ENCODE peak calls at places on chromosomes 16 and 17, in eight cellular contexts. One of them, this sample, is unnamed.

GRCh38 chr17:29136998-29137730 is 43.0 kb downstream of the MYO18A start:
- DNase-seq in COR-L47: no peak
- DNase-seq in Right ventricle myocardium superior: no peak
- DNase-seq in T-cell: no peak
- DNase-seq in SK-MEL-5: no peak
- DNase-seq in NCI-H460: no peak
- DNase-seq in transverse colon: no peak
- DNase-seq in GM04504: no peak
- DNase-seq in this sample: no peak

GRCh38 chr17:19579867-19580565 is 46.4 kb downstream of the SLC47A1 start:
- DNase-seq in COR-L47: no peak
- DNase-seq in Right ventricle myocardium superior: peak; percentile 49
- DNase-seq in T-cell: no peak
- DNase-seq in SK-MEL-5: no peak
- DNase-seq in NCI-H460: no peak
- DNase-seq in transverse colon: no peak
- DNase-seq in GM04504: no peak
- DNase-seq in this sample: no peak

GRCh38 chr16:26614102-26614864 is 452.4 kb upstream of the C16orf82 start:
- DNase-seq in COR-L47: no peak
- DNase-seq in Right ventricle myocardium superior: no peak
- DNase-seq in T-cell: no peak
- DNase-seq in SK-MEL-5: no peak
- DNase-seq in NCI-H460: no peak
- DNase-seq in transverse colon: no peak
- DNase-seq in GM04504: no peak
- DNase-seq in this sample: no peak

GRCh38 chr17:5838661-5839300 is 231.4 kb upstream of the WSCD1 start:
- DNase-seq in COR-L47: no peak
- DNase-seq in Right ventricle myocardium superior: no peak
- DNase-seq in T-cell: no peak
- DNase-seq in SK-MEL-5: no peak
- DNase-seq in NCI-H460: no peak
- DNase-seq in transverse colon: no peak
- DNase-seq in GM04504: no peak
- DNase-seq in this sample: no peak

GRCh38 chr16:49920397-49920796 is 64.5 kb upstream of the ZNF423 start:
- DNase-seq in COR-L47: no peak
- DNase-seq in Right ventricle myocardium superior: no peak
- DNase-seq in T-cell: no peak
- DNase-seq in SK-MEL-5: no peak
- DNase-seq in NCI-H460: no peak
- DNase-seq in transverse colon: no peak
- DNase-seq in GM04504: no peak
- DNase-seq in this sample: no peak

GRCh38 chr16:88013091-88013609 is 61.9 kb downstream of the BANP start:
- DNase-seq in COR-L47: no peak
- DNase-seq in Right ventricle myocardium superior: no peak
- DNase-seq in T-cell: no peak
- DNase-seq in SK-MEL-5: no peak
- DNase-seq in NCI-H460: peak; percentile 13
- DNase-seq in transverse colon: peak; percentile 85
- DNase-seq in GM04504: no peak
- DNase-seq in this sample: no peak

GRCh38 chr17:17104494-17104893 is 62.2 kb downstream of the MPRIP start:
- DNase-seq in COR-L47: no peak
- DNase-seq in Right ventricle myocardium superior: no peak
- DNase-seq in T-cell: no peak
- DNase-seq in SK-MEL-5: no peak
- DNase-seq in NCI-H460: no peak
- DNase-seq in transverse colon: no peak
- DNase-seq in GM04504: no peak
- DNase-seq in this sample: no peak

GRCh38 chr16:23640669-23640958 is 496 bp downstream of the PALB2 start:
- DNase-seq in COR-L47: no peak
- DNase-seq in Right ventricle myocardium superior: no peak
- DNase-seq in T-cell: no peak
- DNase-seq in SK-MEL-5: peak; percentile 9
- DNase-seq in NCI-H460: no peak
- DNase-seq in transverse colon: no peak
- DNase-seq in GM04504: no peak
- DNase-seq in this sample: no peak

GRCh38 chr17:46915596-46915995 is 7.4 kb upstream of the GOSR2 start:
- DNase-seq in COR-L47: no peak
- DNase-seq in Right ventricle myocardium superior: no peak
- DNase-seq in T-cell: no peak
- DNase-seq in SK-MEL-5: no peak
- DNase-seq in NCI-H460: no peak
- DNase-seq in transverse colon: no peak
- DNase-seq in GM04504: no peak
- DNase-seq in this sample: no peak

GRCh38 chr17:6043405-6043804 is 26.8 kb upstream of the WSCD1 start:
- DNase-seq in COR-L47: no peak
- DNase-seq in Right ventricle myocardium superior: no peak
- DNase-seq in T-cell: no peak
- DNase-seq in SK-MEL-5: no peak
- DNase-seq in NCI-H460: no peak
- DNase-seq in transverse colon: no peak
- DNase-seq in GM04504: no peak
- DNase-seq in this sample: no peak

GRCh38 chr16:84922351-84923135 is 88.8 kb downstream of the ZDHHC7 start:
- DNase-seq in COR-L47: peak; percentile 68
- DNase-seq in Right ventricle myocardium superior: peak; percentile 91
- DNase-seq in T-cell: no peak
- DNase-seq in SK-MEL-5: no peak
- DNase-seq in NCI-H460: no peak
- DNase-seq in transverse colon: peak; percentile 63
- DNase-seq in GM04504: no peak
- DNase-seq in this sample: no peak

GRCh38 chr17:68539536-68540469 is 27.6 kb downstream of the PRKAR1A start:
- DNase-seq in COR-L47: no peak
- DNase-seq in Right ventricle myocardium superior: no peak
- DNase-seq in T-cell: no peak
- DNase-seq in SK-MEL-5: peak; percentile 57
- DNase-seq in NCI-H460: no peak
- DNase-seq in transverse colon: no peak
- DNase-seq in GM04504: no peak
- DNase-seq in this sample: no peak

GRCh38 chr17:63550816-63551639 is 751 bp downstream of the DCAF7 start:
- DNase-seq in COR-L47: peak; percentile 30
- DNase-seq in Right ventricle myocardium superior: no peak
- DNase-seq in T-cell: no peak
- DNase-seq in SK-MEL-5: peak; percentile 57
- DNase-seq in NCI-H460: no peak
- DNase-seq in transverse colon: peak; percentile 23
- DNase-seq in GM04504: no peak
- DNase-seq in this sample: peak; percentile 44

GRCh38 chr17:70636517-70637133 is 467.3 kb downstream of the KCNJ2 start:
- DNase-seq in COR-L47: peak; percentile 30
- DNase-seq in Right ventricle myocardium superior: no peak
- DNase-seq in T-cell: no peak
- DNase-seq in SK-MEL-5: peak; percentile 85
- DNase-seq in NCI-H460: peak; percentile 62
- DNase-seq in transverse colon: no peak
- DNase-seq in GM04504: peak; percentile 16
- DNase-seq in this sample: no peak